ENCODE peak calls at places on chromosomes 6 and 20, in seven cellular contexts. One of them, this sample, is unnamed.

GRCh38 chr20:32970973-32971300 is 33.3 kb downstream of the SUN5 start:
- DNase-seq in colonic mucosa: peak
- DNase-seq in body of pancreas: no peak
- DNase-seq in Calu3: peak
- DNase-seq in AG09319: no peak
- DNase-seq in fibroblast of the aortic adventitia: no peak
- DNase-seq in pancreas: no peak
- DNase-seq in this sample: no peak

GRCh38 chr20:53795170-53795569 is 201.5 kb upstream of the ZNF217 start:
- DNase-seq in Calu3: no peak
- DNase-seq in AG09319: no peak
- DNase-seq in fibroblast of the aortic adventitia: no peak
- DNase-seq in body of pancreas: no peak
- DNase-seq in colonic mucosa: no peak
- DNase-seq in pancreas: no peak
- DNase-seq in this sample: no peak

GRCh38 chr20:37528442-37529213 is 952 bp upstream of the BLCAP start:
- DNase-seq in AG09319: no peak
- DNase-seq in fibroblast of the aortic adventitia: peak
- DNase-seq in pancreas: no peak
- DNase-seq in Calu3: no peak
- DNase-seq in colonic mucosa: no peak
- DNase-seq in body of pancreas: no peak
- DNase-seq in this sample: no peak

GRCh38 chr20:42587427-42587826 is 602.3 kb downstream of the PTPRT start:
- DNase-seq in colonic mucosa: no peak
- DNase-seq in pancreas: peak
- DNase-seq in fibroblast of the aortic adventitia: no peak
- DNase-seq in Calu3: no peak
- DNase-seq in body of pancreas: peak
- DNase-seq in AG09319: no peak
- DNase-seq in this sample: no peak

GRCh38 chr6:39791850-39792500 is at the start of gene DAAM2:
- DNase-seq in body of pancreas: peak
- DNase-seq in colonic mucosa: peak
- DNase-seq in fibroblast of the aortic adventitia: peak
- DNase-seq in pancreas: peak
- DNase-seq in AG09319: no peak
- DNase-seq in Calu3: no peak
- DNase-seq in this sample: no peak

GRCh38 chr6:152462716-152463115 is 174.4 kb downstream of the SYNE1 start:
- DNase-seq in Calu3: no peak
- DNase-seq in body of pancreas: no peak
- DNase-seq in pancreas: no peak
- DNase-seq in AG09319: no peak
- DNase-seq in fibroblast of the aortic adventitia: no peak
- DNase-seq in colonic mucosa: no peak
- DNase-seq in this sample: no peak

GRCh38 chr6:1388927-1389790 is at the start of gene FOXF2:
- DNase-seq in fibroblast of the aortic adventitia: no peak
- DNase-seq in pancreas: no peak
- DNase-seq in colonic mucosa: no peak
- DNase-seq in body of pancreas: no peak
- DNase-seq in Calu3: no peak
- DNase-seq in AG09319: no peak
- DNase-seq in this sample: no peak

GRCh38 chr6:170243791-170244291 is 47.0 kb downstream of the DLL1 start:
- DNase-seq in colonic mucosa: no peak
- DNase-seq in fibroblast of the aortic adventitia: no peak
- DNase-seq in Calu3: no peak
- DNase-seq in pancreas: peak
- DNase-seq in AG09319: no peak
- DNase-seq in body of pancreas: peak
- DNase-seq in this sample: no peak

GRCh38 chr6:33750244-33750991 is 3.7 kb upstream of the IP6K3 start:
- DNase-seq in Calu3: no peak
- DNase-seq in pancreas: no peak
- DNase-seq in body of pancreas: no peak
- DNase-seq in fibroblast of the aortic adventitia: no peak
- DNase-seq in colonic mucosa: no peak
- DNase-seq in AG09319: no peak
- DNase-seq in this sample: no peak

GRCh38 chr20:20732641-20733040 is 20.2 kb upstream of the RALGAPA2 start:
- DNase-seq in body of pancreas: no peak
- DNase-seq in pancreas: no peak
- DNase-seq in colonic mucosa: no peak
- DNase-seq in AG09319: no peak
- DNase-seq in Calu3: no peak
- DNase-seq in fibroblast of the aortic adventitia: no peak
- DNase-seq in this sample: no peak

GRCh38 chr6:99114769-99115406 is 167.1 kb upstream of the FBXL4 start:
- DNase-seq in fibroblast of the aortic adventitia: no peak
- DNase-seq in colonic mucosa: no peak
- DNase-seq in body of pancreas: peak
- DNase-seq in pancreas: no peak
- DNase-seq in AG09319: no peak
- DNase-seq in Calu3: peak
- DNase-seq in this sample: no peak

GRCh38 chr20:52799130-52799529 is 173.0 kb upstream of the TSHZ2 start:
- DNase-seq in pancreas: no peak
- DNase-seq in body of pancreas: no peak
- DNase-seq in Calu3: no peak
- DNase-seq in fibroblast of the aortic adventitia: no peak
- DNase-seq in colonic mucosa: no peak
- DNase-seq in AG09319: no peak
- DNase-seq in this sample: no peak

GRCh38 chr6:7479801-7480266 is 61.6 kb upstream of the DSP start:
- DNase-seq in pancreas: no peak
- DNase-seq in colonic mucosa: peak
- DNase-seq in fibroblast of the aortic adventitia: peak
- DNase-seq in AG09319: peak
- DNase-seq in Calu3: peak
- DNase-seq in body of pancreas: peak
- DNase-seq in this sample: no peak

GRCh38 chr6:153084393-153084792 is 46.7 kb downstream of the RGS17 start:
- DNase-seq in body of pancreas: no peak
- DNase-seq in AG09319: no peak
- DNase-seq in fibroblast of the aortic adventitia: peak
- DNase-seq in colonic mucosa: no peak
- DNase-seq in Calu3: no peak
- DNase-seq in pancreas: no peak
- DNase-seq in this sample: no peak

GRCh38 chr6:99099243-99099642 is 151.5 kb upstream of the FBXL4 start:
- DNase-seq in colonic mucosa: no peak
- DNase-seq in Calu3: no peak
- DNase-seq in body of pancreas: no peak
- DNase-seq in fibroblast of the aortic adventitia: no peak
- DNase-seq in pancreas: no peak
- DNase-seq in AG09319: no peak
- DNase-seq in this sample: no peak

GRCh38 chr6:91697010-91697694 is 1110.3 kb upstream of the MAP3K7 start:
- DNase-seq in fibroblast of the aortic adventitia: no peak
- DNase-seq in Calu3: no peak
- DNase-seq in AG09319: no peak
- DNase-seq in pancreas: no peak
- DNase-seq in body of pancreas: no peak
- DNase-seq in colonic mucosa: no peak
- DNase-seq in this sample: no peak

GRCh38 chr20:47620808-47621805 is 119.4 kb downstream of the NCOA3 start:
- DNase-seq in colonic mucosa: no peak
- DNase-seq in Calu3: peak
- DNase-seq in AG09319: peak
- DNase-seq in fibroblast of the aortic adventitia: peak
- DNase-seq in pancreas: no peak
- DNase-seq in body of pancreas: no peak
- DNase-seq in this sample: no peak

DNA sequence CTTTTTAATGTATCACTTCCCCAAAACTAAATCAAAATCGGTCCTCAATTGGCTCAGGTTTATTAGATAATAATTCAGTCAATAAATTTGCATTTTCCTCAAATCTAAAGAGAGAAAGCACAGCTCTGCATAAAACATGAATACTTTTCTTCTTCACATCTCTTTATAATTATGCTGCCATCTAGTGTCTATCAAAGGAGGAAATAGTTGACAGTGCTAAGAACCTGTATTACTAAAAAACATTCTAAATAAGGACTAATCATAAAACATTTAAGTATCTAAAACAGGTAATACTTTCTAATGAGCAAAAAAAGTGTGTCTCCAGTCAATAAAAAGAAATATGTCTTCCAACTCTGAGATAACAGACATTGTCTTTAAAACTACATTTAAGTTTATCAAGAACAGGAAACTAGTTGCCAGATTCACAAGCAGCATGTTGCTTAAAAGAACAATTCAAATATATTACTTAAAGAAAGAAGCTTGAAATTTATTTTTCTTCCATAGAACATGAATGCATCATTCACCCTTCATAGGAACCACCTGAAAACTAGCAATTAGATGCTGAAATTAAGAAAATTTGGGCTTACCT is 56.5 kb upstream of the DST start:
- DNase-seq in body of pancreas: no peak
- DNase-seq in AG09319: no peak
- DNase-seq in colonic mucosa: no peak
- DNase-seq in pancreas: no peak
- DNase-seq in fibroblast of the aortic adventitia: peak
- DNase-seq in Calu3: no peak
- DNase-seq in this sample: no peak
- TF ChIP-seq CTCF in body of pancreas: no peak
- TF ChIP-seq CTCF in AG09319: peak
- TF ChIP-seq CTCF in colonic mucosa: peak
- TF ChIP-seq CTCF in pancreas: peak
- TF ChIP-seq CTCF in fibroblast of the aortic adventitia: peak
- TF ChIP-seq CTCF in Calu3: no peak
- TF ChIP-seq CTCF in this sample: peak

DNA sequence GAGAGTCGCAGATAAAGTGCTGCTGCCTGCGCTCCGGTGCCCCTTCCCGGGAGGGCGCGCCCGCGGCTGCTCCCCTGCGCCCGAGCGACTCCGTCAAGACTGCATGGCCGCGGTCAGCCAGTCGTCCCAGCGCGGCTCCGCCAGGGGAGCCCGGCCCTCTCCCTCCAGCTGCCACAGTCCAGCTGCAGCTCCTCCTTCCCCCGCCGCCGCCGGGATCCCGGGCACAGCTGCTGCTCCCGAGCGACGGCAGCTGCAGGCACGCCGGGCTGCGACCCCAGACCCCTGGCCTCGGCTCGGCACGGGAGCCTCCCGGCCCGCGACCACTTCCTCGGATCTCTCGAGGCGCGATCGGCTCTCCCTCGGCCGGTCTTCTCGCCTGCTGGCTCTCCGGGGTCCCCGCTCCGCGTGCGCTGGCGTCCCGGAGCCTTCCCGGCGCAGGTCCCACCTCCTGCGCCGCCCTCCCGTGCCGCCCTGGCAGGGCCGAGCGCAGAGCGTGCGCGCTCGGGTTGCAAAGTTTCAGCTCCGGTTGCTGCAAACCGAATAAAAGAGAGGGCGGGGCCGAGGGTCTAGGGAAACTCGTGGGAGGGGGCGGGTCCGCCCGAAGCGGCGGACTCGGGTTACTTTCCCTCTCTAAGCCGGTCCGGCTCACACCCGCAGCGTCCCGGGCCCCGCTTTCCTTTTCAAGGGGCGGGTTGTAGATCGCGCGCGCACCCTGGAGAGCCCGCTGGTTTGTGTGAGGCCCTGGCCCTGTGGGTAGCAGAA is at the start of gene CNKSR3:
- DNase-seq in body of pancreas: peak
- DNase-seq in AG09319: peak
- DNase-seq in pancreas: peak
- DNase-seq in Calu3: peak
- DNase-seq in fibroblast of the aortic adventitia: peak
- DNase-seq in colonic mucosa: peak
- DNase-seq in this sample: peak
- TF ChIP-seq CTCF in body of pancreas: no peak
- TF ChIP-seq CTCF in AG09319: peak
- TF ChIP-seq CTCF in pancreas: no peak
- TF ChIP-seq CTCF in Calu3: no peak
- TF ChIP-seq CTCF in fibroblast of the aortic adventitia: peak
- TF ChIP-seq CTCF in colonic mucosa: no peak
- TF ChIP-seq CTCF in this sample: no peak

DNA sequence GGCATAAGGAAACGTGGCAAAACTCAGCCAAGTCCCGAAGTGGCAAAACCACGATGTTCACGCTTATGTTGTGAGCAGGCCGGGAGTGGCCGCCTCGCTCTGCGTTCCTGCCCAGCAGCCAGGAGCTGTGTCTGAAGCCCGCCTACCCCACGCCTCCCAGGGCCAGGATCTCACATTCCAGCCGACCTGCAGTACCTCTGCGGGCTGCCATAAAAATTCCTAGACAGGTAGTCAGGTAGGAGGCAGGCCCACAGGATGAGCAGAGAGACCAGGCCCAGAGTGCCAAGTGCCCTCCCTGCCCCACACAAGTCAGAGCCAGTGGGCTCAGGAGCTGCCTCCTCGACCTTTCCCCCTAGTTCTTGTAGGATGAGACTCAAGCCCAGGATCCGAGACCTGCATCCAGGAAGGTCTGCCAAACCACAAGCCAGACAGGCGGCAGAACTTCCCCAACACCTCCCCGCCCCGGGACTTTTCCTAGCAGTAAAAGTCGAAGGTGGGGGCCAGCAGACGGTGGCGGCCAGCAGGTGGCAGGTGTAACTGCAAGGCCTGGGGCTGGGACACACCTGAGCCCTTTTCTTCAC is 16.7 kb downstream of the PMEPA1 start:
- DNase-seq in fibroblast of the aortic adventitia: no peak
- DNase-seq in colonic mucosa: peak
- DNase-seq in pancreas: no peak
- DNase-seq in body of pancreas: peak
- DNase-seq in Calu3: peak
- DNase-seq in AG09319: no peak
- DNase-seq in this sample: no peak
- TF ChIP-seq CTCF in fibroblast of the aortic adventitia: no peak
- TF ChIP-seq CTCF in colonic mucosa: peak
- TF ChIP-seq CTCF in pancreas: no peak
- TF ChIP-seq CTCF in body of pancreas: no peak
- TF ChIP-seq CTCF in Calu3: peak
- TF ChIP-seq CTCF in AG09319: no peak
- TF ChIP-seq CTCF in this sample: no peak

GRCh38 chr6:36677059-36677749 is 1.3 kb upstream of the CDKN1A start:
- DNase-seq in Calu3: no peak
- DNase-seq in fibroblast of the aortic adventitia: peak
- DNase-seq in body of pancreas: no peak
- DNase-seq in colonic mucosa: no peak
- DNase-seq in AG09319: no peak
- DNase-seq in pancreas: no peak
- DNase-seq in this sample: no peak

GRCh38 chr6:36679043-36679821 is 718 bp downstream of the CDKN1A start:
- DNase-seq in fibroblast of the aortic adventitia: peak
- DNase-seq in AG09319: no peak
- DNase-seq in pancreas: peak
- DNase-seq in Calu3: peak
- DNase-seq in body of pancreas: peak
- DNase-seq in colonic mucosa: peak
- DNase-seq in this sample: no peak

GRCh38 chr6:36677753-36678487 is 594 bp upstream of the CDKN1A start:
- DNase-seq in pancreas: no peak
- DNase-seq in Calu3: no peak
- DNase-seq in colonic mucosa: peak
- DNase-seq in AG09319: no peak
- DNase-seq in body of pancreas: no peak
- DNase-seq in fibroblast of the aortic adventitia: no peak
- DNase-seq in this sample: no peak

GRCh38 chr6:36676142-36677058 is 2.1 kb upstream of the CDKN1A start:
- DNase-seq in pancreas: no peak
- DNase-seq in body of pancreas: no peak
- DNase-seq in colonic mucosa: no peak
- DNase-seq in Calu3: no peak
- DNase-seq in AG09319: no peak
- DNase-seq in fibroblast of the aortic adventitia: peak
- DNase-seq in this sample: no peak

GRCh38 chr6:36678488-36679042 is at the start of gene CDKN1A:
- DNase-seq in pancreas: peak
- DNase-seq in body of pancreas: peak
- DNase-seq in AG09319: peak
- DNase-seq in fibroblast of the aortic adventitia: peak
- DNase-seq in colonic mucosa: peak
- DNase-seq in Calu3: peak
- DNase-seq in this sample: peak
- TF ChIP-seq CTCF in pancreas: no peak
- TF ChIP-seq CTCF in body of pancreas: no peak
- TF ChIP-seq CTCF in AG09319: no peak
- TF ChIP-seq CTCF in fibroblast of the aortic adventitia: no peak
- TF ChIP-seq CTCF in colonic mucosa: no peak
- TF ChIP-seq CTCF in Calu3: no peak
- TF ChIP-seq CTCF in this sample: no peak

This sample was measured in osteocyte.